ENCODE peak calls at places on chromosome 2, in four cellular contexts. C is CD8-positive, alpha-beta T cell; Y is breast epithelium; R is psoas muscle. M is an unnamed sample.

GRCh38 chr2:218876562-218877219 is 4.0 kb upstream of the WNT10A start:
- DNase-seq in Y (no peak), R (no peak), C (peak), M (peak)

GRCh38 chr2:73999881-74000597 is 15.3 kb downstream of the TET3 start:
- DNase-seq in Y (no peak), C (no peak), R (no peak), M (no peak)

GRCh38 chr2:113812204-113812603 is 55.8 kb upstream of the SLC35F5 start:
- DNase-seq in C (no peak), Y (no peak), R (no peak), M (no peak)

GRCh38 chr2:124265641-124266040 is 240.6 kb downstream of the CNTNAP5 start:
- DNase-seq in C (no peak), R (no peak), Y (no peak), M (no peak)

GRCh38 chr2:184920451-184920965 is 322.2 kb downstream of the ZNF804A start:
- DNase-seq in R (no peak), Y (no peak), C (no peak), M (no peak)

GRCh38 chr2:146821836-146822316 is 1023.0 kb upstream of the ACVR2A start:
- DNase-seq in R (no peak), C (no peak), Y (no peak), M (no peak)

GRCh38 chr2:236986524-236987330 is 99.0 kb upstream of the COPS8 start:
- DNase-seq in R (no peak), Y (peak), C (no peak), M (no peak)

GRCh38 chr2:25398534-25398933 is 56.8 kb upstream of the DNMT3A start:
- DNase-seq in Y (no peak), R (no peak), C (no peak), M (no peak)

GRCh38 chr2:27973592-27973991 is 83.1 kb downstream of the BABAM2 start:
- DNase-seq in C (no peak), R (no peak), Y (no peak), M (no peak)

GRCh38 chr2:165837122-165837521 is 43.1 kb upstream of the GALNT3 start:
- DNase-seq in R (no peak), Y (no peak), C (no peak), M (no peak)

GRCh38 chr2:205047273-205047839 is 502.1 kb downstream of the PARD3B start:
- DNase-seq in R (no peak), C (no peak), Y (no peak), M (no peak)

GRCh38 chr2:131127076-131127475 is 21.9 kb downstream of the PLEKHB2 start:
- DNase-seq in R (no peak), Y (no peak), C (no peak), M (no peak)

GRCh38 chr2:209473930-209474419 is 50.1 kb downstream of the MAP2 start:
- DNase-seq in Y (no peak), R (no peak), C (no peak), M (no peak)

GRCh38 chr2:160608525-160609085 is 115.0 kb upstream of the RBMS1 start:
- DNase-seq in Y (no peak), R (no peak), C (no peak), M (no peak)

GRCh38 chr2:35292269-35292668 is 1063.3 kb upstream of the CRIM1 start:
- DNase-seq in Y (no peak), R (no peak), C (no peak), M (no peak)

GRCh38 chr2:197889041-197889440 is 84.6 kb downstream of the PLCL1 start:
- DNase-seq in Y (no peak), C (no peak), R (no peak), M (no peak)

GRCh38 chr2:190527214-190527613 is 7.3 kb downstream of the NEMP2 start:
- DNase-seq in R (no peak), Y (no peak), C (no peak), M (no peak)

GRCh38 chr2:85770369-85770768 is 16.6 kb downstream of the ATOH8 start:
- DNase-seq in R (peak), C (no peak), Y (no peak), M (no peak)

GRCh38 chr2:219362524-219363164 is 25.1 kb downstream of the DNPEP start:
- DNase-seq in Y (no peak), R (peak), C (no peak), M (no peak)

GRCh38 chr2:205914198-205914597 is 171.8 kb downstream of the INO80D start:
- DNase-seq in C (no peak), Y (no peak), R (no peak), M (no peak)

GRCh38 chr2:27306136-27306535 is 2.1 kb downstream of the UCN start:
- DNase-seq in C (no peak), Y (no peak), R (no peak), M (peak)

GRCh38 chr2:18317017-18317416 is 243.4 kb downstream of the RDH14 start:
- DNase-seq in C (no peak), Y (no peak), R (no peak), M (no peak)

GRCh38 chr2:160411167-160411566 is 82.4 kb downstream of the RBMS1 start:
- DNase-seq in C (no peak), R (no peak), Y (no peak), M (no peak)

GRCh38 chr2:65630643-65631042 is 198.2 kb upstream of the SPRED2 start:
- DNase-seq in C (no peak), Y (no peak), R (no peak), M (no peak)

GRCh38 chr2:146262606-146263005 is 1582.2 kb upstream of the ACVR2A start:
- DNase-seq in Y (no peak), R (no peak), C (no peak), M (no peak)

GRCh38 chr2:233410191-233410760 is 56.0 kb downstream of the DGKD start:
- DNase-seq in Y (no peak), C (no peak), R (no peak), M (no peak)

GRCh38 chr2:168583064-168583709 is 127.1 kb downstream of the CERS6 start:
- DNase-seq in C (no peak), R (no peak), Y (no peak), M (no peak)

GRCh38 chr2:145412155-145412554 is 892.2 kb upstream of the ZEB2 start:
- DNase-seq in Y (no peak), R (no peak), C (no peak), M (no peak)

GRCh38 chr2:151878655-151879563 is 50.7 kb upstream of the ARL5A start:
- DNase-seq in Y (no peak), R (no peak), C (no peak), M (no peak)

GRCh38 chr2:131154071-131154531 is 49.0 kb downstream of the PLEKHB2 start:
- DNase-seq in Y (no peak), R (peak), C (peak), M (peak)

GRCh38 chr2:113124984-113125855 is 2.2 kb upstream of the IL1RN start:
- DNase-seq in Y (no peak), C (no peak), R (no peak), M (no peak)

GRCh38 chr2:240451108-240451611 is 15.7 kb downstream of the GPC1 start:
- DNase-seq in C (no peak), R (peak), Y (no peak), M (no peak)

GRCh38 chr2:222410534-222410933 is 13.8 kb upstream of the SGPP2 start:
- DNase-seq in C (no peak), R (no peak), Y (no peak), M (no peak)

GRCh38 chr2:66576381-66577330 is 141.7 kb downstream of the MEIS1 start:
- DNase-seq in Y (no peak), R (peak), C (no peak), M (peak)

GRCh38 chr2:95539836-95540235 is 52.0 kb upstream of the TRIM43 start:
- DNase-seq in Y (no peak), C (no peak), R (no peak), M (no peak)

GRCh38 chr2:95539290-95539689 is 52.5 kb upstream of the TRIM43 start:
- DNase-seq in Y (no peak), R (no peak), C (no peak), M (no peak)
- H3K27ac ChIP-seq in Y (no peak), R (no peak), C (no peak), M (no peak)

DNA sequence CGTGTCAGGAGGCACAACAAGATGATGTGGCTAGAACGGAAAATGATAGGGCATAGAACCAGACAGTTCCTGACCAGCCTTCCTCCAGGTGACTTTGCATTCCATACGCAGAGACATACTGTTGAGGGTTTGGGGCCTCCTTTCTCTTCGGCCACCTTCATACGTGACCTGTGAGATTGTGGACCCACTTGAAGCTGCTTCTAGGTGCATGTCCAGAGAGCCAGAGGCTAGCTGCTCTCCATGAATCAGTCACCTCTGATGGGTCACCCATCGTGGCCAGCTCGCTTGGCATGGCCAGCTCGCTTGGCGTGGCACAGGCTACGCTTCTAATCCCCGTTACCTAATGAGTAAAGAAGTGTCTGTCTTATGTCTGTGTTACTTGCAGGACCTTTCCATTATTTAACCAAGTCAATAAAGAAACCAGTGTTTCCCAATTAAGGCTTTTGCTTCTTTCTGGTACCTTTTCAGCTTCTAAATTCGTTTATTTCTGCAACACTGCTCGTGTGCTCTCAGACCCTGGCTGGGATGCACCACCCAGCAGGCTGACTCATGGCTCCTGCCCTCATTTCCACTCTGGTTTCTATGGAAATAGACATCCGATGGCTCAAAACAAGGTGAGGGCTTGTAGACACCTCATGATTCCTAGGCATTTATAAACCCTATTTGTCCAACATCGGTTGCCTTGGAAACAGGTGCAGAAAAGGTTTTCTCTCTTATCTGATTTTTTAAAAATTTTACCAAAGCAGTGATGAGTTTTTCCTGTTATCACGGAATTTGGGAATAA is 86.7 kb upstream of the B3GNT7 start:
- DNase-seq in C (no peak), R (no peak), Y (no peak), M (no peak)
- H3K27ac ChIP-seq in C (no peak), R (no peak), Y (no peak), M (no peak)

GRCh38 chr2:176139170-176139611 is 9.7 kb downstream of the HOXD8 start:
- DNase-seq in Y (no peak), C (no peak), R (no peak), M (no peak)

GRCh38 chr2:176139621-176140020 is 10.1 kb downstream of the HOXD8 start:
- DNase-seq in R (no peak), C (no peak), Y (no peak), M (no peak)

GRCh38 chr2:176138526-176139169 is 9.1 kb downstream of the HOXD8 start:
- DNase-seq in R (no peak), Y (no peak), C (no peak), M (no peak)

GRCh38 chr2:176140520-176141317 is 10.6 kb upstream of the HOXD4 start:
- DNase-seq in C (peak), R (peak), Y (no peak), M (peak)

GRCh38 chr2:176140130-176140519 is 10.6 kb downstream of the HOXD8 start:
- DNase-seq in R (no peak), C (no peak), Y (no peak), M (no peak)
- H3K27ac ChIP-seq in R (peak), C (no peak), Y (peak), M (no peak)

DNA sequence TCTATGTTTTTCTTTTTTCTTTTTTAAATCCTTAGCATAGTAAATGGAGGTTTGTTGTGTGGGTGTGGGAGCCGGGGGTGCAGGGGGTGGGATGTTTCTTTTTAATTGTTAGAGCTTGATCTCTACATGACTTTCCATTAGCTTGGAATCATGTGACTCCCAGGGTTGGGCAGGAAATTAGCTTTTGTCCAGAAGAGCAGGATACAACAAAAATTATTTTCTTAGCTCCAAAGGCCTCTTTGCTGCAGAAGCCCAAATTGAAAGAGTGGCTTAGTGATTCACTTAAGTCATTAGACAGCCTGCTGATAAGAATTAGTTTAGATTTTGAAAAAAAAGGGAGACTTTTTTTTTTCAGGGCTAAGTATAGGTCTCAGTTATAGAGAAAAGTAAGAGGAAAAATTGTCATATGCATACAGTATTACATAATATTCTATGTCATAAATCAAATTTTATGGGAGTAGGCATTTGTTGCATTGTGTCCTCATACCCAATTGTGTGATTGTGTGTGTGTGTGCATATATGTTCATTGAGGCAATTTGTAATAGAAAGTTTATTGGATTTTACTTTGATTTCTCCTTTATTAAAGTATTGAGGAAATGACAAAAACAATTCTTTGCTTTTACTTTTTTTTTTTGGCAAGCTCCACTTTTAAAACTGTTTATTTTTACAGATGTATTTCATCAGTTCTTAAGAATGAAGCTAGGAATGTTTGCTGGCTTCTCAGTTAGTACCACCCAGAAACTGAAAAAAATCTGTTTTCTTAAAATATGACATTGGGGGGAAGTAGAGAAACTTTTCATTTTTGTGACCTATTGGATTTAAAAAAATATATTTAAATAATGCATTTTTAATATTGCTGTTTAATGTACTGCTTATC is 47.4 kb downstream of the TSPYL6 start:
- DNase-seq in C (no peak), Y (no peak), R (no peak), M (no peak)
- H3K27ac ChIP-seq in C (no peak), Y (no peak), R (peak), M (no peak)

DNA sequence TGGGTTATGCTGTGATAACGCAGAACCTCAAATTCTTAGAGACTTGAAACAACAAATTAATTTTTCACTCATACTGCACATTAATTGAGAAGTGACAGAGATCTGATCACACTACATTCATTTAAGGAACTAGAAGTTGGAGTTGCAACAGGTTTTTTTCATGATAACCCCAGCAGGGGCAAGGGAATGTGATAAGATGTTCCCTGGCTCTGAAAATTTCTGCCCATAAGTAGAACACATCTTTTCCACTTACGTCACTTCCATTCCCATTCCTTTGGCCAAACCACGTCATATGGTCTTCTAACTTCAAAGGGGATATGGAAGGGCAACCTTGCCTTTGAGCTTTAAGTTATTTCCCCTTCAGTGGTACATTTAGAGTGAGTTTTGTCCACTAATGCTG is 29.7 kb upstream of the PSME4 start:
- DNase-seq in R (no peak), Y (no peak), C (no peak), M (no peak)
- H3K27ac ChIP-seq in R (no peak), Y (no peak), C (no peak), M (no peak)

GRCh38 chr2:164693834-164694233 is 72.6 kb upstream of the GRB14 start:
- DNase-seq in C (no peak), R (no peak), Y (no peak), M (no peak)
- H3K27ac ChIP-seq in C (no peak), R (no peak), Y (no peak), M (no peak)

GRCh38 chr2:224775638-224776037 is 59.5 kb upstream of the CCDC195 start:
- DNase-seq in R (no peak), C (no peak), Y (no peak), M (no peak)
- H3K27ac ChIP-seq in R (no peak), C (no peak), Y (no peak), M (no peak)

GRCh38 chr2:119377266-119377972 is 10.6 kb downstream of the DBI start:
- DNase-seq in R (no peak), Y (no peak), C (no peak), M (no peak)
- H3K27ac ChIP-seq in R (no peak), Y (peak), C (no peak), M (no peak)

GRCh38 chr2:127941461-127941860 is 55.7 kb upstream of the AMMECR1L start:
- DNase-seq in R (no peak), C (no peak), Y (no peak), M (no peak)

GRCh38 chr2:127942002-127942401 is 56.2 kb upstream of the AMMECR1L start:
- DNase-seq in Y (no peak), C (no peak), R (no peak), M (no peak)

GRCh38 chr2:127943186-127943585 is 57.4 kb upstream of the AMMECR1L start:
- DNase-seq in Y (no peak), C (no peak), R (no peak), M (no peak)

GRCh38 chr2:127940641-127941040 is 54.9 kb upstream of the AMMECR1L start:
- DNase-seq in Y (no peak), R (no peak), C (no peak), M (no peak)

GRCh38 chr2:127945281-127945680 is 59.5 kb upstream of the AMMECR1L start:
- DNase-seq in C (no peak), R (no peak), Y (no peak), M (no peak)
- H3K27ac ChIP-seq in C (no peak), R (no peak), Y (no peak), M (no peak)

DNA sequence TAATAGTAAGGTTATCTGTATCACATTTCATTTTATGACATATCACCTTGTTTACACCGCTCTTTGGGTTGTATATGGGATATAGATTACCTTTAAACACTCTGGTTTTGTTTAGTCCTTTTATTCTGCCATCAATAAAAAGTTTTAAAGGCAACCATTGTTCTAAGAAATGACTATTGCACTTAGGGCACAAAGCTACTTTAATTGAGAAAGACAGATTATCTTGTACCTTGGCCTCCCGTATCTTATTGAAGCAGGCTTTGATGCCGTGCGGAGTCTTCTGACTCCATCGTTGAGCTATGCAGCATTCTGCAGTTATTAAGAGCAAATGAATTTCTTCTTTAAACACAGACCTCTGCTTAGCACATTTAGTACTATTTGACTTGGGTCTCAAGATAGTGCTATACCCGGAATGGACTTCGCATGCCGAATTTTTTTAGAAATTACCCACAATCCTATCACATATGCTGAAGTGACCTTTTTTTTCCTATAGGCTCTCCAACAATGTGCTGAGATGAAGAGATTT is 16.7 kb downstream of the PKDCC start:
- DNase-seq in C (no peak), R (no peak), Y (no peak), M (no peak)
- H3K27ac ChIP-seq in C (no peak), R (no peak), Y (no peak), M (no peak)